ENCODE peak calls at places on chromosomes 5 and 9, in eight cellular contexts. E, B, U, R, C, J, Y and X are unnamed samples. For H3K27me3, the result is how much of the 10 kb centered on the place peaks cover.

GRCh38 chr5:157977957-157978505 is 119.1 kb upstream of the CLINT1 start:
- DNase-seq in E (peak), B (no peak), U (no peak), R (no peak), C (no peak), J (no peak), Y (no peak), X (no peak)

GRCh38 chr5:169964247-169964646 is 16.0 kb downstream of the INSYN2B start:
- DNase-seq in E (no peak), B (no peak), U (no peak), R (no peak), C (no peak), J (no peak), Y (no peak), X (no peak)

GRCh38 chr5:173513521-173513991 is 102.9 kb downstream of the BOD1 start:
- DNase-seq in E (no peak), B (no peak), U (no peak), R (no peak), C (peak), J (no peak), Y (no peak), X (no peak)

GRCh38 chr9:126532019-126532462 is 81.7 kb upstream of the LMX1B start:
- DNase-seq in E (peak), B (no peak), U (peak), R (no peak), C (peak), J (no peak), Y (no peak), X (no peak)

GRCh38 chr9:4167728-4168127 is 132.1 kb downstream of the GLIS3 start:
- DNase-seq in E (no peak), B (no peak), U (no peak), R (no peak), C (no peak), J (no peak), Y (no peak), X (no peak)

GRCh38 chr5:120164037-120164436 is 300.1 kb upstream of the PRR16 start:
- DNase-seq in E (no peak), B (no peak), U (no peak), R (no peak), C (no peak), J (no peak), Y (no peak), X (no peak)

GRCh38 chr9:19683715-19684114 is 105.1 kb downstream of the SLC24A2 start:
- DNase-seq in E (no peak), B (no peak), U (no peak), R (no peak), C (no peak), J (no peak), Y (no peak), X (no peak)

GRCh38 chr5:156497816-156498215 is 170.9 kb downstream of the SGCD start:
- DNase-seq in E (no peak), B (no peak), U (no peak), R (no peak), C (no peak), J (no peak), Y (no peak), X (no peak)

GRCh38 chr5:139457653-139458306 is 4.8 kb downstream of the ECSCR start:
- DNase-seq in E (no peak), B (no peak), U (no peak), R (no peak), C (no peak), J (no peak), Y (no peak), X (no peak)

GRCh38 chr5:38793099-38793498 is 52.7 kb upstream of the OSMR start:
- DNase-seq in E (no peak), B (no peak), U (no peak), R (no peak), C (no peak), J (no peak), Y (no peak), X (no peak)

GRCh38 chr5:170464280-170465127 is 39.3 kb upstream of the KCNIP1 start:
- DNase-seq in E (no peak), B (no peak), U (no peak), R (no peak), C (no peak), J (no peak), Y (no peak), X (no peak)

GRCh38 chr9:16879416-16879815 is 8.9 kb upstream of the BNC2 start:
- DNase-seq in E (no peak), B (no peak), U (no peak), R (no peak), C (peak), J (no peak), Y (no peak), X (no peak)

DNA sequence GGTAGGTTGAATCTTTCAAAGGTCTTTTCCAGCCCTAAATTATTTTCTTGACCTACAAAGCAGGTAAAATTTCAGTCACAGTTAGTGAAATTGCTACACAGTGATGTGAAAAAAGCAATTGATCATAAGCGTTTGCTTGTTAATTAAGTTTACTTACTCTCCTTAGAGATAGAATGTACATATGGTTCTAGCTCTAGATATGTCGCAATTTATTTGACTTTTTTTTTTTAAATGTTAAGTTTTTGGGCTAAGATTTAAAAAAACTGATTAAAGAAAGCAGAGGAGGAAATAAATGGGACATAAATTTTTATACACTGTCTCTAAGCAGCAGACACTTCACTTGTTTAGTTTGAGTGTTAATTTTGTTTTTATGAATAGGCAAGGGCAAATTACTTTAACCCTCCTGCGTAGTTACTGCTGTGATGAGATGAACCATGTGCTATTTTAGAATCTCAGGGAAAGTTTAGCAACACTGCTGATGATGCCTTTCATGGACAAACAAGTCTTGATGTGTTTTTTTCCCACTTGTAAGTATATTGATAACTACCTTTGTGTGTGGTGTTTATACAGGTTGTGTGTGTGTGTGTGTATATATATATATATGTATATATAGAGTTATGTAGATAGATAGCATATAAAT is 38.3 kb upstream of the FAM120AOS start:
- DNase-seq in E (no peak), B (no peak), U (no peak), R (no peak), C (no peak), J (no peak), Y (no peak), X (no peak)
- H3K4me3 ChIP-seq in E (no peak), B (no peak), U (no peak), R (no peak), C (no peak), J (no peak), Y (no peak), X (no peak)

DNA sequence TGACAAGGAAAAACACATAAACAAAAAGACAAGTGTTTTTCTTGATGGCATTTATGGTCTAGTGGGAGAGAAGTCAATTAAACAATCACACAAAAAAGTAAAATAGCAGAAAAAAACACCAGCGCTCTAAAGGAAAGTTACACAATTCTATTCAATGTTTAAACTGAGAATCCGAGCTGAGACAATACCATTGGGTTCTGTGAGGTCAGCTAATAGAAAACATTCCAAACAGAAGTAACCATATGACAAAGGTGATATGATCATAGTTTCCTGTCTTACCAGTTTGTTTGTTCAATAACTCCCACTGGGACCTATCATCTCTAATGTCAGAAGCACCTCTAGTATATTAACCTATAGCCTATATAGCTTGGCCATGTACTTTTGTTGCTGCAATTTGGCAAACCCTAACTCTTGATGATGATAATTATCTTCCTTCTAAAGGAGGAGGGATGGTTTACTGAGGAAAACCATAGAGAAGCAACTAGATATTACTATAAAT is 1030.0 kb downstream of the CDH12 start:
- DNase-seq in E (no peak), B (no peak), U (no peak), R (no peak), C (no peak), J (no peak), Y (no peak), X (peak)
- H3K27me3 ChIP-seq in E (under half), B (under half), U (under half), R (under half), C (under half), J (under half), Y (under half), X (under half)

DNA sequence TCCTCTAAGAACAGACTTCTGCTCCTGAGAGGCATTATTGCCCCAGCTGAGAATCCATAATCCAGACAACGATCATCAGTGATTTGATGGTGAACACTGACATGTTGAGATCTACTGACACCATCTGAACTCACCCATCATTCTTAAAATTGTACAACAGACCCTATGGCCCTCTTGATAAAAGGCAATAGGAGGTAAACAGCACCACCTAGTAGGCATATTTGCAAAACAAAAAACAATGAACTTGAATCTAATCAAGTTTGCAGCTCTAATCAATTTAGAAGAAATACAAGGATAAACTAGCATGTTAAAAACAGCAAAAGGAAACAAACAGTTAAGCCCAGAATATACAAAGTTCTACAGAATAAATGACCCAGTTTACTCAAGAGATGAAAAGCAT is 89.6 kb downstream of the SFXN1 start:
- DNase-seq in E (no peak), B (no peak), U (no peak), R (no peak), C (no peak), J (no peak), Y (no peak), X (no peak)
- TF ChIP-seq CTCF in E (no peak), B (peak), U (no peak), R (no peak), C (no peak), J (no peak), Y (no peak), X (no peak)

GRCh38 chr9:92048924-92049625 is 66.1 kb downstream of the SPTLC1 start:
- DNase-seq in E (no peak), B (no peak), U (no peak), R (no peak), C (no peak), J (no peak), Y (no peak), X (no peak)

GRCh38 chr9:92046676-92047075 is 68.5 kb downstream of the SPTLC1 start:
- DNase-seq in E (no peak), B (no peak), U (no peak), R (no peak), C (no peak), J (no peak), Y (no peak), X (no peak)

GRCh38 chr9:92043002-92043401 is 72.2 kb downstream of the SPTLC1 start:
- DNase-seq in E (no peak), B (no peak), U (no peak), R (no peak), C (no peak), J (no peak), Y (no peak), X (no peak)

GRCh38 chr9:92044945-92045344 is 70.3 kb downstream of the SPTLC1 start:
- DNase-seq in E (no peak), B (no peak), U (no peak), R (no peak), C (no peak), J (no peak), Y (no peak), X (no peak)

GRCh38 chr9:92047500-92047899 is 67.7 kb downstream of the SPTLC1 start:
- DNase-seq in E (no peak), B (no peak), U (no peak), R (no peak), C (no peak), J (no peak), Y (no peak), X (no peak)
- H3K4me3 ChIP-seq in E (no peak), B (no peak), U (no peak), R (no peak), C (no peak), J (no peak), Y (no peak), X (no peak)

GRCh38 chr9:132488611-132489010 is 78.6 kb downstream of the CFAP77 start:
- DNase-seq in E (no peak), B (no peak), U (no peak), R (no peak), C (no peak), J (no peak), Y (no peak), X (no peak)
- H3K27me3 ChIP-seq in E (under half), B (under half), U (half or more), R (under half), C (under half), J (under half), Y (half or more), X (under half)

DNA sequence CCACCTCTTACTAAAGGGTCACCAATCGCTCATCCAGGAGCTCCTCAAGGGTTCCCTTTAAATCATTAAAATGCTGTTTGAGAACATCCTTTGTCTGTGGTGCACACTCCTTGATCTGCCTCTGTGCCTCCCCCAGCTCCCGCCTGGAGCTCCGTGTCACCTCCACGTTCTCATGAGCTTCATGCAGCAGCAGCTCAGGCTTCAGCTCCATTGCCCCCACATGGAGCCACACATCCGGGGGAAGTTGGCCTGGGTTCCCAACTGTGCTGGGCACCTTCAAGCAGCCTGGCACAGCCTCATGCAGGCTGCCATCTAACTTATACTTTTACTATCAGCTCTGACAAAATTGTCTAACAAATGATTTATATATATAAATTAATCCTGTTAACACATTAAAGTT is 585.8 kb upstream of the FAM174A start:
- DNase-seq in E (no peak), B (no peak), U (no peak), R (no peak), C (no peak), J (no peak), Y (no peak), X (no peak)
- TF ChIP-seq CTCF in E (no peak), B (no peak), U (no peak), R (no peak), C (no peak), J (no peak), Y (no peak), X (no peak)

GRCh38 chr9:5631021-5631420 is 2.1 kb downstream of the RIC1 start:
- DNase-seq in E (no peak), B (no peak), U (no peak), R (no peak), C (peak), J (no peak), Y (no peak), X (no peak)
- H3K4me3 ChIP-seq in E (no peak), B (peak), U (peak), R (peak), C (peak), J (no peak), Y (peak), X (no peak)

DNA sequence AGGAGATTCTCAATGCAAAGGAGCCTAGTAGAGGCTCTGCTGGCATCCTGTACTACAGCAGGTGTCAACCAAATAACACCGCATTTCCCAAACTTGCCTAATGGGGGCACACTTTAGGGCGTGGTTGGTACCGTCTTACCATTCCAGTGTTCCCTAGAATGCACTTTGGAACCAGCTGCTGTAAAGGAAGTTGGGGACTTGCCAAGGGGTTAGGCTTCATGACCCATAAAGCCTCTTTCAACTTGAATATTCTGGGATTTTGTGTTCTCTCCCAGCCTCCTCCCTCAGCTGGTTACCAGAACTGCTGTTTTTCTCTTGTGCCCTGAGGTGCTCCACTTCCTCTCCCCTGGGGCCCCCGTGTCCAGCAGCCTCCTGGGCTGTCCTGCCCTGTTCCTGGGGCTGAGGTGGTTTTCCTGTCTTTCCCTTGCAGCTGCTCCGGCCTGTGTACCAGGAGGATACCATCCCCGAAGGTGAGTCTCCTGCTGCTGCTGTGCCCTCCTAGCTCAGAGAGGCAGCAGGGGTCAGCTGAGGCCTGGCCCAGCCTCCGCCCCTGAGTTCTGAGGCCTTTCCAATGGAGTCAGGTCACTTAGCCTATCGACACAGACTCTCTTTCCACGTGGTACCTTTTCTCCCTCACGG is 44.7 kb downstream of the RGS3 start:
- DNase-seq in E (no peak), B (no peak), U (no peak), R (peak), C (no peak), J (no peak), Y (no peak), X (no peak)
- H3K27me3 ChIP-seq in E (under half), B (under half), U (under half), R (under half), C (under half), J (under half), Y (under half), X (under half)

GRCh38 chr9:98678244-98678842 is 30.4 kb downstream of the GABBR2 start:
- DNase-seq in E (no peak), B (no peak), U (no peak), R (no peak), C (peak), J (no peak), Y (no peak), X (peak)
- TF ChIP-seq CTCF in E (no peak), B (peak), U (peak), R (no peak), C (peak), J (peak), Y (no peak), X (peak)

GRCh38 chr5:87876616-87877015 is 392.0 kb downstream of the TMEM161B start:
- DNase-seq in E (no peak), B (no peak), U (no peak), R (no peak), C (no peak), J (no peak), Y (no peak), X (no peak)

GRCh38 chr5:87877495-87877894 is 391.1 kb downstream of the TMEM161B start:
- DNase-seq in E (no peak), B (no peak), U (no peak), R (no peak), C (no peak), J (no peak), Y (no peak), X (no peak)

GRCh38 chr5:87872986-87873385 is 395.7 kb downstream of the TMEM161B start:
- DNase-seq in E (no peak), B (no peak), U (no peak), R (no peak), C (no peak), J (peak), Y (no peak), X (no peak)

DNA sequence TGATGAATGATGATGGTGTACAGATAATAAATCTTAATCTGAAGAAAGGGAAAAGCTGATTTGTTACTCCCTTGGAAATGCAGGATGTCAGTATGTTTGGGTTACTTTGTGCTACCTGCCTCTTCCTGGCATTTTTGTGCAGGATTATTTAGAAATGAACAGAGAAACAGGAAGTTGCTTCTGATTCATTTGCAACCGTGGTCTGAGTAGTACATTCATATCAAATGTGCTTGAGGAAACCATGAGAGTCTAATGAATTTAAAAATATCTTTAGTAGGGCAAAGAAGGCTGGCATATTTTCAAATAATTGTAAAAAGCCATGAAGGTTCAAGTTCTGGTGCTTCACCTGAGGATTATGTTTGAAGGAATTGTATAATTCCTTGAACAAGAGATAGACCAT is 391.6 kb downstream of the TMEM161B start:
- DNase-seq in E (no peak), B (no peak), U (no peak), R (no peak), C (no peak), J (no peak), Y (no peak), X (no peak)
- H3K4me3 ChIP-seq in E (no peak), B (peak), U (no peak), R (no peak), C (no peak), J (no peak), Y (no peak), X (no peak)